ENCODE peak calls at places on chromosomes 1 and 21, in six cellular contexts. One of them, this sample, is unnamed.

GRCh38 chr1:203823306-203823705 is 27.9 kb downstream of the ZBED6 start:
- DNase-seq in progenitor cell of endocrine pancreas: no peak
- DNase-seq in WTC11: no peak
- DNase-seq in activated T-cell treated with anti-CD3 and anti-CD28 coated beads for 48 hours: no peak
- DNase-seq in Calu3: no peak
- DNase-seq in activated CD4-positive, CD25-positive, alpha-beta regulatory T cell treated with anti-CD3 and anti-CD28 coated beads, Interleukin-2, amount 50 U/mL, for 16 hours: no peak
- DNase-seq in this sample: no peak

GRCh38 chr21:29130234-29130993 is at the start of gene MAP3K7CL:
- DNase-seq in progenitor cell of endocrine pancreas: no peak
- DNase-seq in WTC11: no peak
- DNase-seq in activated T-cell treated with anti-CD3 and anti-CD28 coated beads for 48 hours: no peak
- DNase-seq in Calu3: no peak
- DNase-seq in activated CD4-positive, CD25-positive, alpha-beta regulatory T cell treated with anti-CD3 and anti-CD28 coated beads, Interleukin-2, amount 50 U/mL, for 16 hours: no peak
- DNase-seq in this sample: no peak

GRCh38 chr1:62317021-62317768 is 2.0 kb downstream of the KANK4 start:
- DNase-seq in progenitor cell of endocrine pancreas: no peak
- DNase-seq in WTC11: no peak
- DNase-seq in activated T-cell treated with anti-CD3 and anti-CD28 coated beads for 48 hours: no peak
- DNase-seq in Calu3: no peak
- DNase-seq in activated CD4-positive, CD25-positive, alpha-beta regulatory T cell treated with anti-CD3 and anti-CD28 coated beads, Interleukin-2, amount 50 U/mL, for 16 hours: no peak
- DNase-seq in this sample: no peak

GRCh38 chr21:42381347-42381984 is 14.4 kb downstream of the TMPRSS3 start:
- DNase-seq in progenitor cell of endocrine pancreas: no peak
- DNase-seq in WTC11: peak; percentile 55
- DNase-seq in activated T-cell treated with anti-CD3 and anti-CD28 coated beads for 48 hours: no peak
- DNase-seq in Calu3: peak; percentile 65
- DNase-seq in activated CD4-positive, CD25-positive, alpha-beta regulatory T cell treated with anti-CD3 and anti-CD28 coated beads, Interleukin-2, amount 50 U/mL, for 16 hours: no peak
- DNase-seq in this sample: peak; percentile 76

GRCh38 chr1:72282271-72282656 is at the start of gene NEGR1:
- DNase-seq in progenitor cell of endocrine pancreas: peak; percentile 18
- DNase-seq in WTC11: peak; percentile 59
- DNase-seq in activated T-cell treated with anti-CD3 and anti-CD28 coated beads for 48 hours: no peak
- DNase-seq in Calu3: peak; percentile 59
- DNase-seq in activated CD4-positive, CD25-positive, alpha-beta regulatory T cell treated with anti-CD3 and anti-CD28 coated beads, Interleukin-2, amount 50 U/mL, for 16 hours: no peak
- DNase-seq in this sample: no peak

GRCh38 chr1:45499415-45499769 is 481 bp downstream of the CCDC163 start:
- DNase-seq in progenitor cell of endocrine pancreas: no peak
- DNase-seq in WTC11: no peak
- DNase-seq in activated T-cell treated with anti-CD3 and anti-CD28 coated beads for 48 hours: no peak
- DNase-seq in Calu3: no peak
- DNase-seq in activated CD4-positive, CD25-positive, alpha-beta regulatory T cell treated with anti-CD3 and anti-CD28 coated beads, Interleukin-2, amount 50 U/mL, for 16 hours: no peak
- DNase-seq in this sample: no peak

GRCh38 chr1:185534806-185535205 is 199.4 kb upstream of the HMCN1 start:
- DNase-seq in progenitor cell of endocrine pancreas: no peak
- DNase-seq in WTC11: no peak
- DNase-seq in activated T-cell treated with anti-CD3 and anti-CD28 coated beads for 48 hours: no peak
- DNase-seq in Calu3: no peak
- DNase-seq in activated CD4-positive, CD25-positive, alpha-beta regulatory T cell treated with anti-CD3 and anti-CD28 coated beads, Interleukin-2, amount 50 U/mL, for 16 hours: no peak
- DNase-seq in this sample: no peak

GRCh38 chr1:223887724-223888428 is 42.1 kb upstream of the TP53BP2 start:
- DNase-seq in progenitor cell of endocrine pancreas: no peak
- DNase-seq in WTC11: no peak
- DNase-seq in activated T-cell treated with anti-CD3 and anti-CD28 coated beads for 48 hours: no peak
- DNase-seq in Calu3: peak; percentile 86
- DNase-seq in activated CD4-positive, CD25-positive, alpha-beta regulatory T cell treated with anti-CD3 and anti-CD28 coated beads, Interleukin-2, amount 50 U/mL, for 16 hours: no peak
- DNase-seq in this sample: no peak

GRCh38 chr1:24827737-24828136 is 82.5 kb downstream of the CLIC4 start:
- DNase-seq in progenitor cell of endocrine pancreas: no peak
- DNase-seq in WTC11: no peak
- DNase-seq in activated T-cell treated with anti-CD3 and anti-CD28 coated beads for 48 hours: no peak
- DNase-seq in Calu3: no peak
- DNase-seq in activated CD4-positive, CD25-positive, alpha-beta regulatory T cell treated with anti-CD3 and anti-CD28 coated beads, Interleukin-2, amount 50 U/mL, for 16 hours: no peak
- DNase-seq in this sample: no peak

GRCh38 chr1:207259391-207259790 is 62.1 kb upstream of the CD55 start:
- DNase-seq in progenitor cell of endocrine pancreas: no peak
- DNase-seq in WTC11: no peak
- DNase-seq in activated T-cell treated with anti-CD3 and anti-CD28 coated beads for 48 hours: no peak
- DNase-seq in Calu3: peak; percentile 33
- DNase-seq in activated CD4-positive, CD25-positive, alpha-beta regulatory T cell treated with anti-CD3 and anti-CD28 coated beads, Interleukin-2, amount 50 U/mL, for 16 hours: no peak
- DNase-seq in this sample: no peak

This sample was measured in MM.1S.